ENCODE peak calls at places on chromosome 18, in six cellular contexts. One of them, this sample, is unnamed.

GRCh38 chr18:54647176-54647575 is 56.1 kb downstream of the DYNAP start:
- DNase-seq in NCI-H774: no peak
- DNase-seq in Caco-2: peak
- DNase-seq in left kidney: peak
- DNase-seq in tibial nerve: no peak
- DNase-seq in epithelial cell of esophagus: peak
- DNase-seq in this sample: peak

GRCh38 chr18:33557706-33558105 is 20.3 kb upstream of the ASXL3 start:
- DNase-seq in tibial nerve: no peak
- DNase-seq in Caco-2: no peak
- DNase-seq in left kidney: no peak
- DNase-seq in epithelial cell of esophagus: peak
- DNase-seq in NCI-H774: no peak
- DNase-seq in this sample: no peak

GRCh38 chr18:69250305-69251151 is 150.2 kb upstream of the DOK6 start:
- DNase-seq in Caco-2: no peak
- DNase-seq in NCI-H774: no peak
- DNase-seq in tibial nerve: no peak
- DNase-seq in epithelial cell of esophagus: peak
- DNase-seq in left kidney: no peak
- DNase-seq in this sample: no peak

GRCh38 chr18:9708882-9709877 is 1.1 kb downstream of the RAB31 start:
- DNase-seq in tibial nerve: no peak
- DNase-seq in epithelial cell of esophagus: no peak
- DNase-seq in left kidney: peak
- DNase-seq in NCI-H774: no peak
- DNase-seq in Caco-2: no peak
- DNase-seq in this sample: peak

GRCh38 chr18:33440384-33441043 is at the start of gene CCDC178:
- DNase-seq in Caco-2: no peak
- DNase-seq in NCI-H774: peak
- DNase-seq in left kidney: peak
- DNase-seq in epithelial cell of esophagus: no peak
- DNase-seq in tibial nerve: no peak
- DNase-seq in this sample: peak

GRCh38 chr18:50422286-50422898 is 47.5 kb downstream of the SKA1 start:
- DNase-seq in left kidney: no peak
- DNase-seq in NCI-H774: no peak
- DNase-seq in tibial nerve: no peak
- DNase-seq in epithelial cell of esophagus: no peak
- DNase-seq in Caco-2: no peak
- DNase-seq in this sample: no peak

GRCh38 chr18:6614952-6615351 is 114.6 kb upstream of the ARHGAP28 start:
- DNase-seq in Caco-2: no peak
- DNase-seq in tibial nerve: no peak
- DNase-seq in epithelial cell of esophagus: peak
- DNase-seq in NCI-H774: no peak
- DNase-seq in left kidney: no peak
- DNase-seq in this sample: no peak

GRCh38 chr18:31565345-31565744 is 26.3 kb upstream of the TTR start:
- DNase-seq in tibial nerve: no peak
- DNase-seq in epithelial cell of esophagus: no peak
- DNase-seq in Caco-2: no peak
- DNase-seq in left kidney: no peak
- DNase-seq in NCI-H774: no peak
- DNase-seq in this sample: no peak

GRCh38 chr18:58884694-58885093 is 20.0 kb downstream of the ZNF532 start:
- DNase-seq in left kidney: no peak
- DNase-seq in tibial nerve: no peak
- DNase-seq in epithelial cell of esophagus: no peak
- DNase-seq in Caco-2: no peak
- DNase-seq in NCI-H774: no peak
- DNase-seq in this sample: no peak

GRCh38 chr18:48777026-48777736 is 173.6 kb downstream of the SMAD7 start:
- DNase-seq in epithelial cell of esophagus: peak
- DNase-seq in NCI-H774: peak
- DNase-seq in tibial nerve: no peak
- DNase-seq in Caco-2: peak
- DNase-seq in left kidney: peak
- DNase-seq in this sample: peak

GRCh38 chr18:49728542-49728941 is 84.8 kb downstream of the ACAA2 start:
- DNase-seq in NCI-H774: peak
- DNase-seq in Caco-2: peak
- DNase-seq in epithelial cell of esophagus: peak
- DNase-seq in left kidney: peak
- DNase-seq in tibial nerve: no peak
- DNase-seq in this sample: peak

GRCh38 chr18:13617826-13618515 is 108.4 kb downstream of the FAM210A start:
- DNase-seq in Caco-2: no peak
- DNase-seq in tibial nerve: no peak
- DNase-seq in NCI-H774: no peak
- DNase-seq in epithelial cell of esophagus: no peak
- DNase-seq in left kidney: no peak
- DNase-seq in this sample: no peak

GRCh38 chr18:48800877-48801727 is 149.7 kb downstream of the SMAD7 start:
- DNase-seq in epithelial cell of esophagus: no peak
- DNase-seq in Caco-2: no peak
- DNase-seq in left kidney: no peak
- DNase-seq in NCI-H774: no peak
- DNase-seq in tibial nerve: no peak
- DNase-seq in this sample: no peak

GRCh38 chr18:77262655-77263470 is 13.2 kb downstream of the GALR1 start:
- DNase-seq in NCI-H774: no peak
- DNase-seq in epithelial cell of esophagus: no peak
- DNase-seq in left kidney: no peak
- DNase-seq in Caco-2: peak
- DNase-seq in tibial nerve: no peak
- DNase-seq in this sample: no peak

GRCh38 chr18:33700513-33700976 is 122.5 kb downstream of the ASXL3 start:
- DNase-seq in Caco-2: no peak
- DNase-seq in tibial nerve: no peak
- DNase-seq in left kidney: no peak
- DNase-seq in NCI-H774: no peak
- DNase-seq in epithelial cell of esophagus: no peak
- DNase-seq in this sample: no peak

GRCh38 chr18:63025251-63025710 is 294.3 kb downstream of the BCL2 start:
- DNase-seq in epithelial cell of esophagus: peak
- DNase-seq in NCI-H774: no peak
- DNase-seq in Caco-2: peak
- DNase-seq in tibial nerve: no peak
- DNase-seq in left kidney: peak
- DNase-seq in this sample: peak

GRCh38 chr18:50816767-50817166 is 3.0 kb downstream of the MRO start:
- DNase-seq in tibial nerve: no peak
- DNase-seq in epithelial cell of esophagus: no peak
- DNase-seq in left kidney: peak
- DNase-seq in NCI-H774: no peak
- DNase-seq in Caco-2: no peak
- DNase-seq in this sample: peak

GRCh38 chr18:70021043-70021442 is 73.4 kb upstream of the CD226 start:
- DNase-seq in epithelial cell of esophagus: no peak
- DNase-seq in Caco-2: no peak
- DNase-seq in tibial nerve: no peak
- DNase-seq in left kidney: no peak
- DNase-seq in NCI-H774: no peak
- DNase-seq in this sample: no peak

GRCh38 chr18:68354176-68354575 is 360.7 kb downstream of the TMX3 start:
- DNase-seq in left kidney: no peak
- DNase-seq in Caco-2: no peak
- DNase-seq in epithelial cell of esophagus: no peak
- DNase-seq in tibial nerve: no peak
- DNase-seq in NCI-H774: no peak
- DNase-seq in this sample: no peak

GRCh38 chr18:59052965-59053960 is 86.4 kb upstream of the SEC11C start:
- DNase-seq in NCI-H774: no peak
- DNase-seq in Caco-2: peak
- DNase-seq in epithelial cell of esophagus: no peak
- DNase-seq in left kidney: no peak
- DNase-seq in tibial nerve: no peak
- DNase-seq in this sample: no peak

GRCh38 chr18:76980663-76981387 is 151.8 kb downstream of the MBP start:
- DNase-seq in epithelial cell of esophagus: no peak
- DNase-seq in left kidney: no peak
- DNase-seq in Caco-2: no peak
- DNase-seq in NCI-H774: no peak
- DNase-seq in tibial nerve: no peak
- DNase-seq in this sample: no peak

GRCh38 chr18:78867131-78867530 is 112.5 kb upstream of the SALL3 start:
- DNase-seq in epithelial cell of esophagus: no peak
- DNase-seq in NCI-H774: no peak
- DNase-seq in Caco-2: no peak
- DNase-seq in tibial nerve: no peak
- DNase-seq in left kidney: no peak
- DNase-seq in this sample: no peak

GRCh38 chr18:30245756-30246515 is 796.6 kb downstream of the DSC3 start:
- DNase-seq in Caco-2: no peak
- DNase-seq in tibial nerve: no peak
- DNase-seq in left kidney: peak
- DNase-seq in epithelial cell of esophagus: no peak
- DNase-seq in NCI-H774: no peak
- DNase-seq in this sample: no peak

GRCh38 chr18:45730832-45731545 is 7.0 kb downstream of the SLC14A1 start:
- DNase-seq in left kidney: no peak
- DNase-seq in Caco-2: no peak
- DNase-seq in tibial nerve: no peak
- DNase-seq in epithelial cell of esophagus: peak
- DNase-seq in NCI-H774: no peak
- DNase-seq in this sample: no peak

GRCh38 chr18:63152791-63153190 is 166.8 kb downstream of the BCL2 start:
- DNase-seq in left kidney: no peak
- DNase-seq in epithelial cell of esophagus: no peak
- DNase-seq in tibial nerve: no peak
- DNase-seq in NCI-H774: no peak
- DNase-seq in Caco-2: no peak
- DNase-seq in this sample: no peak

GRCh38 chr18:582465-582864 is 2.3 kb downstream of the CETN1 start:
- DNase-seq in NCI-H774: no peak
- DNase-seq in Caco-2: no peak
- DNase-seq in epithelial cell of esophagus: no peak
- DNase-seq in tibial nerve: no peak
- DNase-seq in left kidney: no peak
- DNase-seq in this sample: no peak

GRCh38 chr18:5943514-5943913 is 48.2 kb upstream of the TMEM200C start:
- DNase-seq in epithelial cell of esophagus: no peak
- DNase-seq in left kidney: no peak
- DNase-seq in Caco-2: no peak
- DNase-seq in tibial nerve: no peak
- DNase-seq in NCI-H774: no peak
- DNase-seq in this sample: no peak

GRCh38 chr18:42915240-42915791 is 200.2 kb downstream of the RIT2 start:
- DNase-seq in epithelial cell of esophagus: no peak
- DNase-seq in Caco-2: no peak
- DNase-seq in NCI-H774: peak
- DNase-seq in left kidney: no peak
- DNase-seq in tibial nerve: no peak
- DNase-seq in this sample: no peak

GRCh38 chr18:56382541-56382940 is 255.9 kb downstream of the TXNL1 start:
- DNase-seq in epithelial cell of esophagus: no peak
- DNase-seq in Caco-2: no peak
- DNase-seq in tibial nerve: no peak
- DNase-seq in left kidney: no peak
- DNase-seq in NCI-H774: no peak
- DNase-seq in this sample: no peak

GRCh38 chr18:56353676-56354260 is 284.6 kb downstream of the TXNL1 start:
- DNase-seq in tibial nerve: no peak
- DNase-seq in left kidney: no peak
- DNase-seq in Caco-2: no peak
- DNase-seq in epithelial cell of esophagus: no peak
- DNase-seq in NCI-H774: no peak
- DNase-seq in this sample: no peak

GRCh38 chr18:10032331-10032979 is 118.6 kb downstream of the VAPA start:
- DNase-seq in NCI-H774: no peak
- DNase-seq in Caco-2: no peak
- DNase-seq in epithelial cell of esophagus: no peak
- DNase-seq in left kidney: peak
- DNase-seq in tibial nerve: no peak
- DNase-seq in this sample: peak

This sample was measured in GM23338.